ENCODE peak calls at places on chromosomes 1 and 21, in four cellular contexts. T is aorta, N is anterior cingulate cortex, P is adipocyte. X is an unnamed sample.

GRCh38 chr1:247551716-247552115 is 2.8 kb downstream of the GCSAML start:
- DNase-seq in T (no peak), N (no peak), P (peak), X (no peak)

GRCh38 chr1:58855351-58856165 is 71.7 kb upstream of the JUN start:
- DNase-seq in T (no peak), N (no peak), P (no peak), X (no peak)

GRCh38 chr1:72064301-72064700 is 218.0 kb downstream of the NEGR1 start:
- DNase-seq in T (no peak), N (no peak), P (no peak), X (no peak)

GRCh38 chr21:33949516-33950424 is 34.2 kb upstream of the ATP5PO start:
- DNase-seq in T (no peak), N (no peak), P (no peak), X (no peak)

GRCh38 chr1:29499101-29499650 is 262.9 kb downstream of the PTPRU start:
- DNase-seq in T (peak), N (no peak), P (no peak), X (no peak)

GRCh38 chr1:31789259-31790065 is 25.3 kb upstream of the ADGRB2 start:
- DNase-seq in T (peak), N (peak), P (peak), X (peak)

GRCh38 chr1:53172751-53173498 is 23.7 kb upstream of the CPT2 start:
- DNase-seq in T (no peak), N (no peak), P (peak), X (no peak)

GRCh38 chr1:184322253-184322652 is 64.6 kb upstream of the C1orf21 start:
- DNase-seq in T (no peak), N (no peak), P (no peak), X (no peak)

GRCh38 chr1:31010081-31010989 is 55.2 kb downstream of the PUM1 start:
- DNase-seq in T (no peak), N (no peak), P (no peak), X (no peak)

GRCh38 chr1:56901720-56902119 is 47.1 kb downstream of the C8A start:
- DNase-seq in T (no peak), N (no peak), P (peak), X (no peak)

GRCh38 chr1:80064524-80064923 is 1058.0 kb upstream of the ADGRL4 start:
- DNase-seq in T (no peak), N (no peak), P (no peak), X (no peak)

GRCh38 chr1:93113127-93113526 is 34.0 kb downstream of the MTF2 start:
- DNase-seq in T (no peak), N (no peak), P (no peak), X (no peak)

GRCh38 chr1:87386217-87386790 is 57.6 kb downstream of the LMO4 start:
- DNase-seq in T (no peak), N (no peak), P (no peak), X (no peak)

GRCh38 chr1:43987159-43988022 is 4.0 kb upstream of the CCDC24 start:
- DNase-seq in T (no peak), N (no peak), P (no peak), X (no peak)

GRCh38 chr21:38766987-38767722 is 38.6 kb upstream of the ETS2 start:
- DNase-seq in T (no peak), N (no peak), P (no peak), X (peak)

GRCh38 chr1:229342902-229343587 is at the start of gene CCSAP:
- DNase-seq in T (peak), N (peak), P (peak), X (peak)

GRCh38 chr1:14602131-14602530 is 3.6 kb downstream of the KAZN start:
- DNase-seq in T (no peak), N (peak), P (peak), X (no peak)

X was measured in lower lobe of right lung.